ENCODE peak calls at places on chromosome 17, in ten cellular contexts. G, V, T, R, O, B, X, A, N and K are unnamed samples.

GRCh38 chr17:3964203-3965122 is at the start of gene ATP2A3:
- DNase-seq in G (peak), V (no peak), T (peak), R (peak), O (no peak), B (peak), X (no peak), A (no peak), N (no peak), K (no peak)

GRCh38 chr17:58341861-58342475 is 10.0 kb downstream of the SUPT4H1 start:
- DNase-seq in G (no peak), V (no peak), T (no peak), R (no peak), O (no peak), B (no peak), X (no peak), A (no peak), N (no peak), K (no peak)

GRCh38 chr17:11278984-11279270 is 37.9 kb downstream of the SHISA6 start:
- DNase-seq in G (no peak), V (no peak), T (no peak), R (no peak), O (no peak), B (no peak), X (no peak), A (no peak), N (no peak), K (no peak)

GRCh38 chr17:10370209-10370608 is 2.6 kb downstream of the MYH13 start:
- DNase-seq in G (no peak), V (no peak), T (no peak), R (no peak), O (no peak), B (no peak), X (no peak), A (no peak), N (no peak), K (no peak)

GRCh38 chr17:81099888-81100287 is 64.9 kb downstream of the BAIAP2 start:
- DNase-seq in G (no peak), V (no peak), T (no peak), R (no peak), O (no peak), B (no peak), X (no peak), A (no peak), N (no peak), K (no peak)

GRCh38 chr17:59238904-59239303 is 18.6 kb downstream of the GDPD1 start:
- DNase-seq in G (no peak), V (no peak), T (no peak), R (no peak), O (no peak), B (no peak), X (no peak), A (no peak), N (no peak), K (no peak)

GRCh38 chr17:80261159-80261894 is 675 bp downstream of the RNF213 start:
- DNase-seq in G (peak), V (peak), T (peak), R (peak), O (peak), B (peak), X (peak), A (peak), N (peak), K (peak)

GRCh38 chr17:38336838-38337237 is 6.9 kb downstream of the GPR179 start:
- DNase-seq in G (no peak), V (no peak), T (no peak), R (no peak), O (no peak), B (no peak), X (no peak), A (no peak), N (no peak), K (no peak)

GRCh38 chr17:42509409-42509808 is 26.6 kb upstream of the NAGLU start:
- DNase-seq in G (no peak), V (no peak), T (no peak), R (no peak), O (no peak), B (no peak), X (no peak), A (no peak), N (no peak), K (no peak)

GRCh38 chr17:8073627-8074485 is 13.7 kb downstream of the ALOX12B start:
- DNase-seq in G (peak), V (peak), T (peak), R (peak), O (peak), B (peak), X (peak), A (peak), N (peak), K (peak)

GRCh38 chr17:18866866-18867813 is 9.2 kb downstream of the PRPSAP2 start:
- DNase-seq in G (no peak), V (no peak), T (no peak), R (no peak), O (no peak), B (no peak), X (no peak), A (no peak), N (no peak), K (no peak)

GRCh38 chr17:16013943-16014407 is 14.4 kb downstream of the TTC19 start:
- DNase-seq in G (no peak), V (peak), T (no peak), R (peak), O (peak), B (peak), X (peak), A (no peak), N (peak), K (peak)

GRCh38 chr17:64385187-64386083 is 5.2 kb downstream of the PECAM1 start:
- DNase-seq in G (no peak), V (peak), T (peak), R (peak), O (peak), B (no peak), X (peak), A (no peak), N (peak), K (peak)

GRCh38 chr17:64732336-64733006 is 70.4 kb upstream of the SMURF2 start:
- DNase-seq in G (no peak), V (peak), T (no peak), R (no peak), O (peak), B (no peak), X (peak), A (no peak), N (peak), K (peak)

GRCh38 chr17:31538080-31538762 is 146.7 kb downstream of the RAB11FIP4 start:
- DNase-seq in G (no peak), V (no peak), T (no peak), R (no peak), O (no peak), B (no peak), X (no peak), A (no peak), N (no peak), K (no peak)

GRCh38 chr17:57404073-57404472 is 147.8 kb downstream of the MSI2 start:
- DNase-seq in G (no peak), V (no peak), T (peak), R (no peak), O (no peak), B (no peak), X (no peak), A (no peak), N (peak), K (no peak)

GRCh38 chr17:56431736-56432135 is 161.8 kb upstream of the NOG start:
- DNase-seq in G (no peak), V (no peak), T (no peak), R (no peak), O (no peak), B (peak), X (no peak), A (no peak), N (no peak), K (peak)

GRCh38 chr17:9104370-9105041 is 83.2 kb downstream of the NTN1 start:
- DNase-seq in G (no peak), V (no peak), T (no peak), R (no peak), O (no peak), B (no peak), X (no peak), A (no peak), N (no peak), K (no peak)

GRCh38 chr17:82089723-82090548 is 8.1 kb downstream of the FASN start:
- DNase-seq in G (no peak), V (no peak), T (peak), R (no peak), O (no peak), B (no peak), X (no peak), A (no peak), N (no peak), K (no peak)

GRCh38 chr17:8163978-8164814 is 1.4 kb upstream of the VAMP2 start:
- DNase-seq in G (peak), V (no peak), T (peak), R (peak), O (no peak), B (no peak), X (peak), A (peak), N (no peak), K (peak)

GRCh38 chr17:410674-411401 is 58.2 kb upstream of the RPH3AL start:
- DNase-seq in G (no peak), V (no peak), T (peak), R (peak), O (peak), B (peak), X (no peak), A (no peak), N (no peak), K (peak)

GRCh38 chr17:3048727-3049471 is 14.5 kb downstream of the OR1D5 start:
- DNase-seq in G (peak), V (peak), T (peak), R (peak), O (peak), B (peak), X (peak), A (peak), N (peak), K (peak)

GRCh38 chr17:17204041-17204591 is 2.0 kb downstream of the PLD6 start:
- DNase-seq in G (peak), V (no peak), T (peak), R (no peak), O (no peak), B (no peak), X (no peak), A (no peak), N (peak), K (no peak)

GRCh38 chr17:2050246-2050866 is 4.5 kb upstream of the HIC1 start:
- DNase-seq in G (peak), V (no peak), T (peak), R (peak), O (peak), B (peak), X (peak), A (peak), N (peak), K (no peak)

GRCh38 chr17:61720016-61720795 is 129.2 kb upstream of the NACA2 start:
- DNase-seq in G (no peak), V (peak), T (no peak), R (no peak), O (peak), B (no peak), X (peak), A (no peak), N (no peak), K (no peak)

GRCh38 chr17:1464186-1464585 is 8.2 kb upstream of the CRK start:
- DNase-seq in G (no peak), V (no peak), T (no peak), R (no peak), O (no peak), B (no peak), X (no peak), A (no peak), N (no peak), K (no peak)

GRCh38 chr17:44828919-44829557 is 1.0 kb downstream of the GJC1 start:
- DNase-seq in G (no peak), V (no peak), T (peak), R (no peak), O (peak), B (no peak), X (peak), A (no peak), N (peak), K (no peak)

GRCh38 chr17:17050346-17051345 is 8.4 kb downstream of the MPRIP start:
- DNase-seq in G (peak), V (no peak), T (no peak), R (no peak), O (no peak), B (no peak), X (no peak), A (no peak), N (no peak), K (no peak)

GRCh38 chr17:80430446-80431245 is 15.7 kb downstream of the ENDOV start:
- DNase-seq in G (no peak), V (no peak), T (no peak), R (no peak), O (no peak), B (no peak), X (no peak), A (no peak), N (no peak), K (no peak)

GRCh38 chr17:61395983-61396585 is 3.6 kb upstream of the TBX2 start:
- DNase-seq in G (no peak), V (no peak), T (no peak), R (no peak), O (no peak), B (peak), X (peak), A (no peak), N (no peak), K (no peak)

GRCh38 chr17:79515646-79516604 is 94.9 kb downstream of the RBFOX3 start:
- DNase-seq in G (no peak), V (no peak), T (no peak), R (no peak), O (peak), B (peak), X (no peak), A (no peak), N (no peak), K (no peak)

GRCh38 chr17:42521666-42522262 is 14.3 kb upstream of the NAGLU start:
- DNase-seq in G (no peak), V (no peak), T (no peak), R (no peak), O (peak), B (no peak), X (peak), A (no peak), N (no peak), K (no peak)

GRCh38 chr17:50550661-50551432 is 3.9 kb downstream of the SPATA20 start:
- DNase-seq in G (peak), V (peak), T (peak), R (peak), O (peak), B (peak), X (peak), A (peak), N (peak), K (peak)

GRCh38 chr17:61492759-61493526 is 40.7 kb downstream of the TBX4 start:
- DNase-seq in G (no peak), V (no peak), T (no peak), R (no peak), O (peak), B (no peak), X (no peak), A (no peak), N (no peak), K (peak)

GRCh38 chr17:40554646-40555295 is 10.5 kb downstream of the CCR7 start:
- DNase-seq in G (peak), V (no peak), T (no peak), R (no peak), O (no peak), B (no peak), X (no peak), A (no peak), N (no peak), K (no peak)

GRCh38 chr17:40582328-40582901 is 17.1 kb upstream of the CCR7 start:
- DNase-seq in G (peak), V (no peak), T (peak), R (no peak), O (no peak), B (no peak), X (no peak), A (no peak), N (peak), K (no peak)

GRCh38 chr17:38509772-38510423 is 81.6 kb downstream of the ARHGAP23 start:
- DNase-seq in G (no peak), V (no peak), T (no peak), R (peak), O (peak), B (no peak), X (peak), A (peak), N (no peak), K (no peak)

GRCh38 chr17:72419866-72420774 is 299.3 kb downstream of the SOX9 start:
- DNase-seq in G (no peak), V (no peak), T (peak), R (peak), O (no peak), B (no peak), X (no peak), A (no peak), N (peak), K (no peak)
- TF ChIP-seq CTCF in G (no peak), V (no peak), T (no peak), R (no peak), O (no peak), B (no peak), X (no peak), A (no peak), N (no peak), K (no peak)

GRCh38 chr17:75154195-75155106 is at the start of gene JPT1:
- DNase-seq in G (peak), V (peak), T (peak), R (peak), O (peak), B (peak), X (peak), A (peak), N (peak), K (peak)
- TF ChIP-seq CTCF in G (no peak), V (no peak), T (no peak), R (no peak), O (no peak), B (no peak), X (no peak), A (no peak), N (no peak), K (no peak)

DNA sequence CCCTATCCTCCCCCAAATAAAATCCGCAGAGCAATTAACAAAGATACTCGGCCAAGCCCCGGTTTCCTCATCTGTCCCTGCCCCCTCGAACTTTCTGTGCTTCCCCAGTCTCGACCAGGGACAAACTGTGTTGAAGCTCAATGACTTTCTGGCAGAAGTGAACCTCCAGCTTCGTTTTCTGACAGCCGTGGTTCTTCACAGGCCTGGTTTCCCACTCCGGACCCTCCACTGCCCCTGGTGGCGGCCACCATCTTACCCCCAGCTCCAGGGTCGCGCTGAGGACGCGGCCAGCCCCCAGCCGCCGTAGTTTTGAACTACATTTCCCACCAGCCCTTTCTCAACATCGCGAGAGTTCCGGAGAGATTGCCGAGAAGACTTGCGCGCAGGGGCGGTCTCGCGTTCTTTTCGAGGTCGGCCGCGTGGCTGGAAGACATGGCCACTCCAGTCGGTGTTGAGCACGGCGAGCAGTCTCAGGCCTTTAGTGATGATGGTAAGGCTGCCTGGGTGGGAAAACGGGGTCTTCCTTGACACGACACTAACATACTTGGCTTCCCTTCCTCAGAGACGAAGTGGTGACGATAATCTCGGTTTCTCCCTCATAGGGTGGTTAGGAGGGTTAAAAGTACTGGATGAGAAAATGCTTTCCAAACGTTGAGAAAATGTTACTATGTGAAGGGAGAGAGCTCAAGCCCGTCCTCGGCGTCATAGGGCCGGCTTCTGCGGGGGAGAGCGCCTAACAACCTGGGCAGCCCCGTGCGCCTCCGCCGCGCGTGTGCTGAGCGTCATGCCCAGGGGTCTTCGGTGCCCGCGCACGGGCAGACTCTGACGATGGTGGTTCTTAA is 17.7 kb downstream of the PRCD start:
- DNase-seq in G (peak), V (peak), T (peak), R (peak), O (peak), B (peak), X (peak), A (peak), N (peak), K (peak)
- TF ChIP-seq CTCF in G (peak), V (peak), T (peak), R (peak), O (peak), B (peak), X (peak), A (peak), N (no peak), K (peak)

GRCh38 chr17:45895304-45895968 is 1.1 kb downstream of the MAPT start:
- DNase-seq in G (no peak), V (no peak), T (no peak), R (peak), O (no peak), B (peak), X (peak), A (peak), N (no peak), K (no peak)
- TF ChIP-seq CTCF in G (no peak), V (no peak), T (no peak), R (no peak), O (no peak), B (peak), X (no peak), A (no peak), N (no peak), K (no peak)

GRCh38 chr17:32588982-32589381 is 102.2 kb downstream of the CDK5R1 start:
- DNase-seq in G (no peak), V (no peak), T (peak), R (no peak), O (no peak), B (peak), X (no peak), A (no peak), N (no peak), K (no peak)
- TF ChIP-seq CTCF in G (no peak), V (peak), T (no peak), R (peak), O (peak), B (peak), X (no peak), A (no peak), N (no peak), K (peak)

GRCh38 chr17:62995377-62995885 is 29.4 kb downstream of the TANC2 start:
- DNase-seq in G (peak), V (peak), T (peak), R (peak), O (peak), B (peak), X (peak), A (peak), N (peak), K (peak)
- TF ChIP-seq CTCF in G (peak), V (peak), T (peak), R (peak), O (peak), B (peak), X (peak), A (peak), N (peak), K (peak)